ENCODE peak calls at places on chromosome 5, in seven cellular contexts. S is neuronal stem cell, J is IMR-90, W is H9, K is mesenchymal stem cell, F is trophoblast cell, N is mesendoderm. U is an unnamed sample.

GRCh38 chr5:88825782-88826110 is 57.2 kb downstream of the MEF2C start:
- DNase-seq in W (no peak), S (no peak), F (peak), N (peak), J (peak), K (no peak), U (no peak)

GRCh38 chr5:1724822-1725602 is 74.6 kb downstream of the MRPL36 start:
- DNase-seq in W (peak), S (no peak), K (peak), F (no peak), N (peak), J (no peak), U (peak)

GRCh38 chr5:2370626-2371418 is 380.7 kb downstream of the IRX2 start:
- DNase-seq in N (no peak), W (no peak), J (no peak), K (no peak), F (no peak), S (no peak), U (no peak)

GRCh38 chr5:179228341-179229121 is 116.7 kb downstream of the ADAMTS2 start:
- DNase-seq in F (no peak), W (peak), S (no peak), K (no peak), J (no peak), N (no peak), U (no peak)

GRCh38 chr5:173604141-173604540 is 12.3 kb downstream of the BOD1 start:
- DNase-seq in N (no peak), W (no peak), F (peak), J (no peak), K (no peak), S (no peak), U (no peak)

GRCh38 chr5:174413520-174414314 is 310.7 kb upstream of the MSX2 start:
- DNase-seq in N (peak), W (no peak), F (no peak), J (peak), S (no peak), K (peak), U (no peak)

GRCh38 chr5:78835176-78835575 is 149.9 kb downstream of the ARSB start:
- DNase-seq in N (no peak), W (no peak), F (no peak), S (no peak), K (no peak), J (no peak), U (no peak)

GRCh38 chr5:6767481-6768063 is 54.3 kb downstream of the TENT4A start:
- DNase-seq in W (no peak), J (no peak), S (no peak), N (no peak), F (no peak), K (no peak), U (no peak)

GRCh38 chr5:91840412-91840811 is 457.3 kb upstream of the ARRDC3 start:
- DNase-seq in K (no peak), F (no peak), J (no peak), N (peak), S (peak), W (no peak), U (no peak)

GRCh38 chr5:9483251-9483650 is 62.6 kb downstream of the SEMA5A start:
- DNase-seq in K (peak), J (peak), F (no peak), W (no peak), S (no peak), N (peak), U (no peak)

GRCh38 chr5:141617682-141618029 is 1.1 kb downstream of the DIAPH1 start:
- DNase-seq in K (peak), F (no peak), W (no peak), S (no peak), N (no peak), J (no peak), U (no peak)

GRCh38 chr5:145867806-145868205 is 5.0 kb downstream of the GRXCR2 start:
- DNase-seq in F (no peak), W (no peak), J (peak), K (peak), S (no peak), N (no peak), U (no peak)

GRCh38 chr5:38330207-38330606 is 71.8 kb downstream of the EGFLAM start:
- DNase-seq in S (no peak), J (no peak), N (no peak), K (no peak), F (no peak), W (no peak), U (no peak)

GRCh38 chr5:82754759-82755158 is 322.4 kb downstream of the TMEM167A start:
- DNase-seq in F (no peak), K (no peak), S (no peak), W (no peak), N (no peak), J (no peak), U (no peak)

GRCh38 chr5:8633706-8634105 is 764.8 kb downstream of the MTRR start:
- DNase-seq in F (no peak), K (peak), N (peak), W (no peak), J (peak), S (no peak), U (no peak)

GRCh38 chr5:132504746-132505145 is 14.2 kb upstream of the IRF1 start:
- DNase-seq in K (peak), W (no peak), S (no peak), F (no peak), J (no peak), N (no peak), U (no peak)

GRCh38 chr5:157710887-157711286 is 20.3 kb upstream of the THG1L start:
- DNase-seq in K (no peak), W (no peak), J (peak), F (peak), S (no peak), N (no peak), U (no peak)

GRCh38 chr5:68821056-68821455 is 272.8 kb upstream of the SLC30A5 start:
- DNase-seq in F (no peak), J (no peak), S (no peak), W (no peak), N (no peak), K (no peak), U (no peak)

GRCh38 chr5:84088996-84089395 is 295.7 kb downstream of the EDIL3 start:
- DNase-seq in W (no peak), N (peak), F (no peak), S (no peak), J (peak), K (peak), U (no peak)

GRCh38 chr5:147949711-147950573 is 43.6 kb upstream of the C5orf46 start:
- DNase-seq in F (peak), J (peak), S (peak), K (peak), N (peak), W (no peak), U (no peak)

GRCh38 chr5:172173771-172174170 is 14.3 kb downstream of the STK10 start:
- DNase-seq in K (peak), S (no peak), J (peak), F (peak), N (no peak), W (no peak), U (no peak)

GRCh38 chr5:30918171-30918570 is 275.3 kb upstream of the CDH6 start:
- DNase-seq in J (peak), F (no peak), W (no peak), N (peak), S (no peak), K (no peak), U (no peak)

DNA sequence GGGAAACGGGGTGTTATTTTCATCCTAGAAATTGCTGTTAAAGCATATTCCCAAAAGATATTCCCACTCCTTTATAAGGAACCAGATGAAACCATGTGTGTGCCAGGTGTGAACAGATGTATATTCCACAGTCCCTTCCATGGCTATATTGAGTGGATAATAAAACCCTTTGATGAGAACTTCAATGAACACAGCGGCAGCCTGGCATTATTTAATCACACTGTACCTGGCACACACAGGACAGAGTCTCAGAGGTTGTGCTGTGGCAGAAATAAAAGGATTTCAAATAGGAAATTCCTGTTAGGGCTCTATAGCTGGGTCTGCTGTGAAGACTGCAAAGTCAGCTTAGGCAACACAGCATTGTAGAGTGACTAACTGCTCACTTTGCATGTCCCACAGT is 255.9 kb upstream of the RGMB start:
- DNase-seq in W (no peak), N (no peak), F (no peak), J (no peak), S (no peak), K (no peak), U (no peak)
- H2BK5ac ChIP-seq in W (no peak), N (no peak), F (no peak), J (no peak), S (no peak), K (no peak), U (no peak)

GRCh38 chr5:124433170-124433569 is 313.3 kb downstream of the ZNF608 start:
- DNase-seq in S (no peak), F (no peak), J (no peak), K (no peak), W (no peak), N (no peak), U (no peak)

GRCh38 chr5:124438390-124439380 is 307.8 kb downstream of the ZNF608 start:
- DNase-seq in F (no peak), J (no peak), S (no peak), K (no peak), W (peak), N (peak), U (peak)

GRCh38 chr5:124440471-124440870 is 306.0 kb downstream of the ZNF608 start:
- DNase-seq in N (no peak), S (no peak), K (no peak), F (peak), J (no peak), W (no peak), U (no peak)

GRCh38 chr5:124439609-124440008 is 306.8 kb downstream of the ZNF608 start:
- DNase-seq in N (no peak), S (no peak), K (no peak), J (no peak), F (no peak), W (no peak), U (no peak)

GRCh38 chr5:124436294-124436693 is 310.1 kb downstream of the ZNF608 start:
- DNase-seq in J (peak), K (peak), F (no peak), N (no peak), S (no peak), W (no peak), U (no peak)
- H2BK5ac ChIP-seq in J (no peak), K (no peak), F (no peak), N (no peak), S (no peak), W (no peak), U (no peak)

GRCh38 chr5:80665057-80665456 is 10.3 kb upstream of the DHFR start:
- DNase-seq in K (no peak), S (no peak), J (no peak), W (no peak), N (no peak), F (no peak), U (no peak)

GRCh38 chr5:80672140-80672736 is 17.5 kb upstream of the DHFR start:
- DNase-seq in K (peak), N (peak), W (peak), J (peak), F (peak), S (peak), U (peak)

GRCh38 chr5:80667384-80667783 is 12.6 kb upstream of the DHFR start:
- DNase-seq in F (no peak), J (no peak), N (no peak), K (no peak), S (no peak), W (no peak), U (no peak)

GRCh38 chr5:80668016-80668969 is 13.5 kb upstream of the DHFR start:
- DNase-seq in F (no peak), J (no peak), N (peak), S (no peak), W (peak), K (no peak), U (no peak)
- H2BK5ac ChIP-seq in F (no peak), J (no peak), N (no peak), S (no peak), W (no peak), K (no peak), U (no peak)

GRCh38 chr5:50727149-50727496 is 60.7 kb downstream of the PARP8 start:
- DNase-seq in K (peak), S (no peak), N (no peak), F (no peak), J (no peak), W (no peak), U (no peak)
- H2BK5ac ChIP-seq in K (no peak), S (no peak), N (no peak), F (no peak), J (no peak), W (no peak), U (no peak)

GRCh38 chr5:181197326-181197951 is 7.6 kb downstream of the TRIM7 start:
- DNase-seq in N (no peak), J (no peak), S (no peak), F (no peak), K (no peak), W (no peak), U (no peak)

GRCh38 chr5:181199881-181200282 is 5.1 kb downstream of the TRIM7 start:
- DNase-seq in K (no peak), W (no peak), N (no peak), J (no peak), S (no peak), F (no peak), U (no peak)

GRCh38 chr5:181198905-181199519 is 6.0 kb downstream of the TRIM7 start:
- DNase-seq in N (no peak), J (no peak), F (no peak), W (no peak), S (no peak), K (no peak), U (no peak)

GRCh38 chr5:181200816-181201215 is 4.2 kb downstream of the TRIM7 start:
- DNase-seq in F (no peak), S (no peak), N (no peak), J (no peak), W (peak), K (no peak), U (no peak)

GRCh38 chr5:181198106-181198685 is 6.8 kb downstream of the TRIM7 start:
- DNase-seq in K (no peak), F (no peak), W (no peak), J (no peak), N (no peak), S (no peak), U (no peak)
- H2BK5ac ChIP-seq in K (no peak), F (no peak), W (no peak), J (no peak), N (no peak), S (no peak), U (peak)

DNA sequence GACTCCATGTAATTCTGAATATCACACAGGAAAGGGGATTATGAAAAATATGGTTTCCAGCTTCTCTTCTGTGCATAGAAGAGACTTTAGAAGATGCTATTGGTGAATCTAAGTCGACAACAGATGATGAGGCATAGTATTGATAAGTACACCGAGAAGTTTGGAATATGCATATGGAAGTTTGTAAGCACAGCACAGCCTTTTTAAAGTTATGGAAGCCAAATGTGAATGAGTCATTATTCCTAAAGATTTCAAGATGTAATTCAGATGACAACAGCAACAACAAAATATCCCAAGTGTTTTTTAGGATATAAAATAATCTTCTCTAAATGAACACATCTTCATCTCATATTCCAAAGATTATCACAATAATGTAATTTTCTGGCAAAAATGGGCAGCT is 1723.3 kb downstream of the EFNA5 start:
- DNase-seq in N (no peak), W (no peak), K (no peak), F (no peak), S (no peak), J (no peak), U (no peak)
- H2BK5ac ChIP-seq in N (no peak), W (no peak), K (no peak), F (no peak), S (no peak), J (no peak), U (no peak)